ENCODE peak calls at places on chromosomes 13 and 19, in five cellular contexts. One of them, this sample, is unnamed.

GRCh38 chr13:113879017-113879416 is 15.1 kb upstream of the GAS6 start:
- DNase-seq in transverse colon: no peak
- DNase-seq in K562: no peak
- DNase-seq in upper lobe of left lung: no peak
- DNase-seq in breast epithelium: no peak
- DNase-seq in this sample: no peak

GRCh38 chr13:30017880-30018279 is 167.5 kb upstream of the UBL3 start:
- DNase-seq in K562: no peak
- DNase-seq in upper lobe of left lung: no peak
- DNase-seq in breast epithelium: no peak
- DNase-seq in transverse colon: no peak
- DNase-seq in this sample: no peak

GRCh38 chr13:93794197-93794885 is 567.7 kb downstream of the GPC6 start:
- DNase-seq in transverse colon: no peak
- DNase-seq in breast epithelium: no peak
- DNase-seq in upper lobe of left lung: no peak
- DNase-seq in K562: no peak
- DNase-seq in this sample: no peak

GRCh38 chr13:48950507-48950886 is 25.2 kb upstream of the FNDC3A start:
- DNase-seq in transverse colon: no peak
- DNase-seq in breast epithelium: no peak
- DNase-seq in upper lobe of left lung: no peak
- DNase-seq in K562: no peak
- DNase-seq in this sample: no peak

GRCh38 chr19:31707206-31707605 is 358.0 kb upstream of the TSHZ3 start:
- DNase-seq in upper lobe of left lung: no peak
- DNase-seq in transverse colon: no peak
- DNase-seq in breast epithelium: no peak
- DNase-seq in K562: no peak
- DNase-seq in this sample: no peak

GRCh38 chr19:33416307-33417215 is 43.1 kb downstream of the CEBPG start:
- DNase-seq in transverse colon: peak
- DNase-seq in K562: peak
- DNase-seq in breast epithelium: peak
- DNase-seq in upper lobe of left lung: no peak
- DNase-seq in this sample: peak

GRCh38 chr19:36916991-36917390 is 859 bp downstream of the ZNF568 start:
- DNase-seq in K562: no peak
- DNase-seq in transverse colon: no peak
- DNase-seq in upper lobe of left lung: no peak
- DNase-seq in breast epithelium: no peak
- DNase-seq in this sample: no peak

GRCh38 chr19:2933490-2933910 is 11.3 kb downstream of the ZNF77 start:
- DNase-seq in transverse colon: no peak
- DNase-seq in upper lobe of left lung: no peak
- DNase-seq in breast epithelium: no peak
- DNase-seq in K562: no peak
- DNase-seq in this sample: no peak

GRCh38 chr13:31044658-31045620 is 112.5 kb downstream of the TEX26 start:
- DNase-seq in K562: no peak
- DNase-seq in upper lobe of left lung: no peak
- DNase-seq in transverse colon: no peak
- DNase-seq in breast epithelium: no peak
- DNase-seq in this sample: no peak

GRCh38 chr13:80345771-80346510 is 5.0 kb upstream of the SPRY2 start:
- DNase-seq in upper lobe of left lung: no peak
- DNase-seq in transverse colon: no peak
- DNase-seq in K562: no peak
- DNase-seq in breast epithelium: no peak
- DNase-seq in this sample: no peak

GRCh38 chr19:18408053-18408476 is 10.6 kb upstream of the LRRC25 start:
- DNase-seq in upper lobe of left lung: no peak
- DNase-seq in breast epithelium: no peak
- DNase-seq in transverse colon: peak
- DNase-seq in K562: peak
- DNase-seq in this sample: peak
- TF ChIP-seq POLR2AphosphoS5 in upper lobe of left lung: no peak
- TF ChIP-seq POLR2AphosphoS5 in breast epithelium: no peak
- TF ChIP-seq POLR2AphosphoS5 in transverse colon: no peak
- TF ChIP-seq POLR2AphosphoS5 in K562: no peak
- TF ChIP-seq POLR2AphosphoS5 in this sample: no peak

GRCh38 chr19:40425450-40426287 is at the start of gene SERTAD1:
- DNase-seq in transverse colon: peak
- DNase-seq in breast epithelium: peak
- DNase-seq in upper lobe of left lung: peak
- DNase-seq in K562: peak
- DNase-seq in this sample: peak

GRCh38 chr19:40423227-40423566 is 2.6 kb downstream of the SERTAD1 start:
- DNase-seq in upper lobe of left lung: no peak
- DNase-seq in K562: no peak
- DNase-seq in transverse colon: no peak
- DNase-seq in breast epithelium: no peak
- DNase-seq in this sample: no peak

GRCh38 chr19:40422428-40423226 is 3.2 kb downstream of the SERTAD1 start:
- DNase-seq in transverse colon: no peak
- DNase-seq in upper lobe of left lung: peak
- DNase-seq in K562: no peak
- DNase-seq in breast epithelium: no peak
- DNase-seq in this sample: no peak

GRCh38 chr19:40424637-40425449 is 949 bp downstream of the SERTAD1 start:
- DNase-seq in K562: peak
- DNase-seq in breast epithelium: no peak
- DNase-seq in transverse colon: no peak
- DNase-seq in upper lobe of left lung: no peak
- DNase-seq in this sample: no peak

DNA sequence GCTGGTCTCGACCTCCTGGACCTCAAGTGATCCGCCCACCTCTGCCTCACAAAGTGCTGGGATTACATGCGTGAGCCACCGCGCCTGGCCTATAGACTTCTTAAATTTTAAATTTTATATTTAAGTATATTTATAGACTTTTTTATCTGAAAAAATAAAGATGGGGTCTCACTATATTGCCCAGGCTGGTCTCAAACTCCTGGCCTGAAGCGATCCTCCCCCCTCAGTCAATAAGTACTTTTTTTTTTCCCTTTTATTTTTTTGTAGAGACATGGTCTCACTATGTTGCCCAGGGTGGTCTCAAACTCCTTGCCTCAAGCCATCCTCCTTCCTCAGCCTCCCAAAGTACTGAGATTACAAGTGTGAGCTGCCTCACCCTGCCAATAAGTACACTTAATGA is 1.9 kb downstream of the SERTAD1 start:
- DNase-seq in breast epithelium: no peak
- DNase-seq in upper lobe of left lung: no peak
- DNase-seq in K562: no peak
- DNase-seq in transverse colon: no peak
- DNase-seq in this sample: no peak
- H3K4me3 ChIP-seq in breast epithelium: peak
- H3K4me3 ChIP-seq in upper lobe of left lung: peak
- H3K4me3 ChIP-seq in K562: no peak
- H3K4me3 ChIP-seq in transverse colon: no peak
- H3K4me3 ChIP-seq in this sample: peak

GRCh38 chr19:1254530-1255185 is 6.3 kb downstream of the MIDN start:
- DNase-seq in K562: no peak
- DNase-seq in transverse colon: no peak
- DNase-seq in upper lobe of left lung: peak
- DNase-seq in breast epithelium: no peak
- DNase-seq in this sample: no peak
- TF ChIP-seq POLR2AphosphoS5 in K562: no peak
- TF ChIP-seq POLR2AphosphoS5 in transverse colon: no peak
- TF ChIP-seq POLR2AphosphoS5 in upper lobe of left lung: no peak
- TF ChIP-seq POLR2AphosphoS5 in breast epithelium: no peak
- TF ChIP-seq POLR2AphosphoS5 in this sample: no peak

GRCh38 chr13:112774829-112775565 is 85.2 kb downstream of the ATP11A start:
- DNase-seq in breast epithelium: no peak
- DNase-seq in transverse colon: no peak
- DNase-seq in K562: no peak
- DNase-seq in upper lobe of left lung: no peak
- DNase-seq in this sample: no peak
- H3K4me3 ChIP-seq in breast epithelium: no peak
- H3K4me3 ChIP-seq in transverse colon: no peak
- H3K4me3 ChIP-seq in K562: no peak
- H3K4me3 ChIP-seq in upper lobe of left lung: no peak
- H3K4me3 ChIP-seq in this sample: no peak

DNA sequence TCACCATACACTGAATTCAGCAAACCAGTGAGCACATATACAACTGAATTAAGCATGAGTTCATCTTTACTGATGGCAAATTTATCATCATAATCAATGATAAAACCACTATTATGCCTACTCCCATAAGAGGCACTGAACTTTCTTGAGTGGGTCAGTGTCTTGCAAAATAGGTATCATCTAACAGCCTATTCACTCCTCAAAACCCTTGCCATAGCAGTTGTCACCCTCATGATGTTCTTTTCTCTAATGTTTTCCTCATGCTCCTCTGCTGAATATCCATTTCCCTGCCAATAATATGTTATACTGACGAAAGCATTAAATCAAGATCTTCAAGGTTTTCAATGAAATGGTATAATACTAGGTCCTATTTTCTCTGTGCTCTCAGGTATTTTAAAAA is 5.6 kb downstream of the ARGLU1 start:
- DNase-seq in K562: no peak
- DNase-seq in breast epithelium: no peak
- DNase-seq in upper lobe of left lung: no peak
- DNase-seq in transverse colon: no peak
- DNase-seq in this sample: no peak
- TF ChIP-seq POLR2AphosphoS5 in K562: no peak
- TF ChIP-seq POLR2AphosphoS5 in breast epithelium: no peak
- TF ChIP-seq POLR2AphosphoS5 in upper lobe of left lung: no peak
- TF ChIP-seq POLR2AphosphoS5 in transverse colon: no peak
- TF ChIP-seq POLR2AphosphoS5 in this sample: no peak

DNA sequence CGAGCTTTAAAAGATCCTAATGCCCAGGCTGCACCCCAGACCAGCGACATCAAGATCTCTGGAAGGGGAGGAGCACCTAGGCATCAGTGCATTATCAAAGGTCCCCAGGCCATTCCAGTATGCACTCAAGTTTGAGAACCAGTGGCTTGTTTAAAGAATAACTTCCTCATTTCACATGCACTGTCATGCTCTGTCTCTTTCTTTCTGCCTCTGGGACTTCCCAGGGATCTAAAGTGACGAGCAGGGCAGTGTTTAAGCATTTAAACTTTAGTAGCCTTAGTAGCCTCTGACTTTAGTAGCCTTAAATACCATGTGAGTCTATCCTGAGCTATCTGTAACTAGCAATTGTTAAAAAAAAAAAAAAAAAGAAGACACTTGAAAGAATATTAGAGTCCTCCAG is 8.9 kb upstream of the FARP1 start:
- DNase-seq in K562: no peak
- DNase-seq in upper lobe of left lung: no peak
- DNase-seq in transverse colon: no peak
- DNase-seq in breast epithelium: no peak
- DNase-seq in this sample: no peak
- H3K4me3 ChIP-seq in K562: no peak
- H3K4me3 ChIP-seq in upper lobe of left lung: no peak
- H3K4me3 ChIP-seq in transverse colon: no peak
- H3K4me3 ChIP-seq in breast epithelium: no peak
- H3K4me3 ChIP-seq in this sample: no peak

This sample was measured in stomach.